ENCODE peak calls at places on chromosomes 1 and 21, in five cellular contexts. B is ureter, X is astrocyte of the cerebellum, D is HuH-7, A is GM10248. V is an unnamed sample.

GRCh38 chr1:61083014-61083798 is 845 bp downstream of the NFIA start:
- DNase-seq in B (no peak), X (no peak), D (peak), A (no peak), V (no peak)

GRCh38 chr21:17414766-17415165 is 98.1 kb upstream of the CXADR start:
- DNase-seq in B (no peak), X (no peak), D (no peak), A (no peak), V (no peak)

GRCh38 chr1:100353988-100354387 is 1.7 kb downstream of the CDC14A start:
- DNase-seq in B (no peak), X (no peak), D (peak), A (no peak), V (no peak)

GRCh38 chr1:26413031-26413430 is 2.4 kb downstream of the LIN28A start:
- DNase-seq in B (no peak), X (no peak), D (no peak), A (no peak), V (no peak)

GRCh38 chr1:1281533-1282321 is 1.5 kb downstream of the SCNN1D start:
- DNase-seq in B (no peak), X (no peak), D (no peak), A (no peak), V (no peak)

GRCh38 chr21:42496839-42497202 is 797 bp upstream of the RSPH1 start:
- DNase-seq in B (no peak), X (no peak), D (no peak), A (no peak), V (no peak)

GRCh38 chr1:223665592-223666312 is at the start of gene CAPN8:
- DNase-seq in B (peak), X (no peak), D (no peak), A (no peak), V (no peak)

GRCh38 chr1:224684920-224685547 is 68.9 kb downstream of the CNIH3 start:
- DNase-seq in B (no peak), X (no peak), D (no peak), A (no peak), V (no peak)

GRCh38 chr21:44702973-44703730 is 6.2 kb downstream of the KRTAP10-12 start:
- DNase-seq in B (no peak), X (no peak), D (no peak), A (no peak), V (no peak)

GRCh38 chr1:32716312-32717126 is 13.9 kb upstream of the SYNC start:
- DNase-seq in B (peak), X (no peak), D (peak), A (peak), V (peak)

GRCh38 chr21:35578831-35579470 is 481.4 kb downstream of the SETD4 start:
- DNase-seq in B (no peak), X (no peak), D (no peak), A (no peak), V (no peak)

GRCh38 chr1:221620437-221621384 is 121.2 kb downstream of the DUSP10 start:
- DNase-seq in B (no peak), X (no peak), D (no peak), A (no peak), V (no peak)

GRCh38 chr1:203692565-203693470 is 66.2 kb downstream of the ATP2B4 start:
- DNase-seq in B (peak), X (peak), D (no peak), A (no peak), V (no peak)

GRCh38 chr1:211829343-211830054 is 1.1 kb downstream of the LPGAT1 start:
- DNase-seq in B (peak), X (no peak), D (peak), A (no peak), V (peak)

GRCh38 chr1:12811409-12811784 is 19.8 kb downstream of the PRAMEF11 start:
- DNase-seq in B (no peak), X (no peak), D (no peak), A (no peak), V (no peak)

GRCh38 chr1:213507472-213508223 is 456.6 kb downstream of the RPS6KC1 start:
- DNase-seq in B (no peak), X (no peak), D (no peak), A (no peak), V (no peak)

GRCh38 chr21:42258150-42258884 is 39.4 kb downstream of the ABCG1 start:
- DNase-seq in B (peak), X (no peak), D (peak), A (peak), V (peak)

GRCh38 chr1:8145525-8145924 is 119.4 kb upstream of the ERRFI1 start:
- DNase-seq in B (no peak), X (peak), D (no peak), A (no peak), V (no peak)

GRCh38 chr21:44779417-44780139 is 22.0 kb downstream of the UBE2G2 start:
- DNase-seq in B (no peak), X (no peak), D (no peak), A (no peak), V (no peak)

GRCh38 chr21:45994086-45994661 is 12.6 kb downstream of the COL6A1 start:
- DNase-seq in B (no peak), X (no peak), D (no peak), A (no peak), V (no peak)

GRCh38 chr1:86774305-86775304 is 70.2 kb downstream of the SH3GLB1 start:
- DNase-seq in B (peak), X (no peak), D (peak), A (peak), V (peak)

GRCh38 chr1:223515416-223515815 is 122.2 kb downstream of the CCDC185 start:
- DNase-seq in B (no peak), X (no peak), D (no peak), A (no peak), V (no peak)

GRCh38 chr1:77686784-77687518 is 4.5 kb upstream of the ZZZ3 start:
- DNase-seq in B (no peak), X (no peak), D (no peak), A (no peak), V (no peak)

GRCh38 chr1:32997381-32997891 is 32.8 kb upstream of the RNF19B start:
- DNase-seq in B (no peak), X (peak), D (no peak), A (no peak), V (no peak)

GRCh38 chr21:31897311-31897710 is 24.5 kb downstream of the HUNK start:
- DNase-seq in B (no peak), X (no peak), D (no peak), A (no peak), V (no peak)

GRCh38 chr1:232417849-232418248 is 212.1 kb downstream of the SIPA1L2 start:
- DNase-seq in B (no peak), X (no peak), D (no peak), A (no peak), V (no peak)

GRCh38 chr1:107804134-107804533 is 160.8 kb downstream of the VAV3 start:
- DNase-seq in B (no peak), X (no peak), D (no peak), A (no peak), V (no peak)

GRCh38 chr1:36172017-36172747 is 16.2 kb downstream of the MAP7D1 start:
- DNase-seq in B (no peak), X (no peak), D (no peak), A (no peak), V (no peak)

GRCh38 chr1:86380257-86380861 is 15.8 kb downstream of the ODF2L start:
- DNase-seq in B (no peak), X (peak), D (peak), A (peak), V (no peak)

GRCh38 chr1:189803364-189803763 is 674.3 kb downstream of the BRINP3 start:
- DNase-seq in B (no peak), X (no peak), D (no peak), A (no peak), V (no peak)

GRCh38 chr1:55140137-55140536 is 75.0 kb downstream of the USP24 start:
- DNase-seq in B (no peak), X (no peak), D (no peak), A (no peak), V (no peak)

GRCh38 chr21:23217597-23217996 is 2219.4 kb downstream of the NCAM2 start:
- DNase-seq in B (no peak), X (no peak), D (no peak), A (no peak), V (no peak)

GRCh38 chr1:112674440-112674985 is at the start of gene MOV10:
- DNase-seq in B (peak), X (peak), D (peak), A (peak), V (peak)

GRCh38 chr1:13699510-13699909 is 478 bp upstream of the PRDM2 start:
- DNase-seq in B (no peak), X (no peak), D (no peak), A (peak), V (peak)

GRCh38 chr1:174875306-174875705 is 124.4 kb upstream of the CACYBP start:
- DNase-seq in B (peak), X (no peak), D (no peak), A (no peak), V (no peak)

GRCh38 chr1:228074954-228075730 is 7.4 kb upstream of the ARF1 start:
- DNase-seq in B (no peak), X (no peak), D (no peak), A (no peak), V (no peak)

GRCh38 chr1:56513095-56513494 is 66.3 kb downstream of the PLPP3 start:
- DNase-seq in B (no peak), X (no peak), D (no peak), A (no peak), V (no peak)

GRCh38 chr1:94936861-94937620 is 10.1 kb upstream of the CNN3 start:
- DNase-seq in B (no peak), X (no peak), D (no peak), A (no peak), V (no peak)

GRCh38 chr1:63198921-63199530 is 123.3 kb upstream of the FOXD3 start:
- DNase-seq in B (no peak), X (no peak), D (no peak), A (no peak), V (no peak)

V was measured in GM06990.